ENCODE peak calls at places on chromosome X, in ten cellular contexts. W, H, C, X, A, Y, Q, J, E and N are unnamed samples.

GRCh38 chrX:153778151-153778551 is 2.7 kb upstream of the SRPK3 start:
- DNase-seq in Y (no peak), Q (no peak), J (no peak), X (no peak), W (no peak), A (no peak), C (no peak), E (no peak), H (no peak), N (no peak)

GRCh38 chrX:71927040-71927439 is 16.4 kb downstream of the NHSL2 start:
- DNase-seq in W (no peak), C (no peak), Y (no peak), X (no peak), J (no peak), H (no peak), A (no peak), Q (no peak), E (no peak), N (no peak)

GRCh38 chrX:50812995-50813842 is 775 bp downstream of the SHROOM4 start:
- DNase-seq in E (no peak), Y (peak), Q (peak), H (peak), J (peak), W (peak), A (peak), X (no peak), C (peak), N (no peak)

GRCh38 chrX:12972239-12972638 is 2.7 kb upstream of the TMSB4X start:
- DNase-seq in J (no peak), H (no peak), Y (no peak), X (no peak), C (no peak), A (no peak), Q (no peak), W (no peak), E (peak), N (no peak)

GRCh38 chrX:133674726-133675470 is 259.6 kb upstream of the GPC4 start:
- DNase-seq in Q (no peak), Y (no peak), C (no peak), W (no peak), J (no peak), E (no peak), A (no peak), X (no peak), H (no peak), N (no peak)

GRCh38 chrX:120795301-120795700 is 80.4 kb downstream of the CT47B1 start:
- DNase-seq in A (no peak), J (peak), H (no peak), X (no peak), E (no peak), Y (peak), W (no peak), Q (no peak), C (no peak), N (no peak)

GRCh38 chrX:1555370-1555769 is 18.4 kb upstream of the P2RY8 start:
- DNase-seq in Q (no peak), A (no peak), X (no peak), W (no peak), E (no peak), J (no peak), C (peak), Y (no peak), H (no peak), N (no peak)

GRCh38 chrX:9786839-9787635 is 808 bp downstream of the SHROOM2 start:
- DNase-seq in J (no peak), X (no peak), Y (no peak), Q (no peak), C (no peak), H (no peak), A (no peak), W (no peak), E (no peak), N (no peak)

GRCh38 chrX:101409043-101409442 is 1.0 kb downstream of the HNRNPH2 start:
- DNase-seq in J (no peak), E (no peak), H (no peak), W (no peak), C (no peak), Q (no peak), Y (no peak), A (no peak), X (no peak), N (no peak)

GRCh38 chrX:773292-774025 is 142.9 kb downstream of the SHOX start:
- DNase-seq in J (no peak), H (no peak), Q (no peak), C (no peak), W (no peak), E (no peak), Y (no peak), A (no peak), X (no peak), N (no peak)

GRCh38 chrX:115367455-115367854 is 77.9 kb downstream of the LUZP4 start:
- DNase-seq in C (no peak), Y (peak), W (no peak), J (peak), E (no peak), H (no peak), A (no peak), X (no peak), Q (no peak), N (no peak)

GRCh38 chrX:22073928-22074327 is 41.8 kb downstream of the PHEX start:
- DNase-seq in C (no peak), X (no peak), A (no peak), H (no peak), Q (no peak), E (no peak), J (no peak), W (no peak), Y (no peak), N (no peak)

GRCh38 chrX:47366051-47366722 is 4.2 kb upstream of the ZNF157 start:
- DNase-seq in E (peak), A (peak), W (peak), H (peak), C (peak), Y (no peak), Q (no peak), J (peak), X (peak), N (peak)

GRCh38 chrX:47358387-47359065 is 11.9 kb upstream of the ZNF157 start:
- DNase-seq in W (no peak), Y (no peak), C (no peak), E (peak), H (no peak), X (no peak), J (no peak), Q (no peak), A (peak), N (no peak)

GRCh38 chrX:47360423-47361179 is 9.8 kb upstream of the ZNF157 start:
- DNase-seq in J (no peak), Q (no peak), C (no peak), E (no peak), X (no peak), W (no peak), A (no peak), Y (no peak), H (no peak), N (no peak)

GRCh38 chrX:47361538-47362511 is 8.6 kb upstream of the ZNF157 start:
- DNase-seq in J (peak), A (peak), E (peak), W (peak), Y (peak), X (no peak), Q (no peak), H (peak), C (peak), N (peak)
- TF ChIP-seq CTCF in J (peak), A (peak), E (no peak), W (no peak), Y (no peak), X (no peak), Q (no peak), H (no peak), C (no peak), N (no peak)

GRCh38 chrX:40169193-40170086 is 71.7 kb upstream of the BCOR start:
- DNase-seq in Q (no peak), X (peak), W (no peak), J (peak), H (peak), E (peak), Y (no peak), C (no peak), A (peak), N (peak)
- TF ChIP-seq CTCF in Q (no peak), X (peak), W (peak), J (peak), H (peak), E (peak), Y (no peak), C (no peak), A (peak), N (peak)

DNA sequence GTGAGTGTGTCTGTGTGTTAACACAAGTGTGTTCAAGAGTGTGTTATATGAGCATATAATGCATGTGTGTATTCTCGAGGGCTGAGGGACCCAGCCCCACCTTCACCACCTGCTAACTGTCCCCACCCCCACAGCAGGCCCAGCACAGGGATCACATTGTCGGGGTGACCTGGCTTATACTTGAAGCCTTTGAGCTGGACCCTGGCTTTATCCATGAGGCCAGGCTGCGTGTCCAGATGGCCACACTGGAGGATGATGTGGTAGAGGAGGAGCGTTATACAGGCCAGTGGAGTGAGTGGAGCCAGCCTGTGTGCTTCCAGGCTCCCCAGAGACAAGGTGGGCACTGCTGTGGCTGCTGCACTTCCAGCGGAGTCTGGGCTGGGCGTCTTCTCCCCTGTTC is 7.6 kb downstream of the IL9R start:
- DNase-seq in H (no peak), Q (no peak), C (peak), E (no peak), X (no peak), Y (no peak), J (no peak), A (no peak), W (no peak), N (no peak)
- TF ChIP-seq CTCF in H (no peak), Q (no peak), C (no peak), E (no peak), X (no peak), Y (no peak), J (no peak), A (no peak), W (no peak), N (no peak)

GRCh38 chrX:103211012-103211715 is 3.7 kb upstream of the BEX4 start:
- DNase-seq in C (peak), Y (peak), H (peak), J (peak), W (no peak), X (peak), A (peak), Q (peak), E (peak), N (peak)
- TF ChIP-seq CTCF in C (no peak), Y (peak), H (peak), J (peak), W (peak), X (peak), A (peak), Q (no peak), E (peak), N (peak)

DNA sequence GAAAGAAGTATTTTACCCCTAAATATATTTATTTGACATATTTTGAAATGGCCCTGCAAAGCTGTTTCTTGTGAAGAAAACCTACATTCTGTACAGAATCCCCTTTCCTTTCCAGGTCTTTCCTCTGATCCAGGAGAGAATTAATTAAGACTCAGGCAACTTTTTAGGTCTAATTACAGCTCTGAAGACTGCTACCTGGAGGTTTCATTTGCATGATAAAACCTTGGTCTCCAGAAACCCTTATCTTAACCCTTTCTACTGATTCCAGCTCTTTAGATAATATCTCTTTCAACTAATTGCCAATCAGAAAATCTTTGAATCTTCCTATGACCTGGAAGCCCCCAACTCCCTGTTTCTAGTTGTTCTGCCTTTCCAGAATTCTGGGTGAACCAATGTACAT is 224.0 kb downstream of the FAM47A start:
- DNase-seq in E (no peak), Y (no peak), W (no peak), C (no peak), Q (no peak), X (no peak), J (no peak), A (no peak), H (no peak), N (no peak)
- TF ChIP-seq CTCF in E (no peak), Y (no peak), W (no peak), C (no peak), Q (no peak), X (no peak), J (no peak), A (no peak), H (no peak), N (no peak)

DNA sequence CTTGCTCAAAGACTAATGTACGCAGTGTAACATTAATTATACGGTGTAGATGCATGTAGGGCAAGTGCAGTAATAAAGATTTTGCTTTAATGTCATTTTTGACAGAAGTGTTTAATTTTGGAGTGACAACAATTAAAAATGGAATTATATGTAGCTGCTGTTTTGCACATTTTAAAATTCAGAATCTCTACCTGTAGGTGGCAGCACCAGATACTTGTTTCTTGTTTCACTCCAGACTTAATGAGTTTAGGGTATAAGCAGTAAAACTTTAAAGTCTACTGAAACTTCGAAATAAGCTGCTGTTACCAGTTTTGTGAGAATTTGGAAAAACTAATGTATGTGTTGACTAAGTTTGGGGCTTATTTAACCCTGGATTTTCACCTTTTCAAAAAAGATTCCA is 144.9 kb downstream of the POLA1 start:
- DNase-seq in A (peak), Y (peak), C (no peak), X (no peak), W (no peak), H (no peak), Q (no peak), J (peak), E (peak), N (peak)
- TF ChIP-seq CTCF in A (peak), Y (peak), C (no peak), X (peak), W (peak), H (peak), Q (peak), J (peak), E (peak), N (peak)

GRCh38 chrX:152658302-152658701 is 20.6 kb downstream of the GABRQ start:
- DNase-seq in Q (no peak), H (no peak), C (no peak), A (no peak), Y (no peak), J (no peak), E (no peak), W (no peak), X (no peak), N (no peak)
- TF ChIP-seq CTCF in Q (no peak), H (no peak), C (no peak), A (no peak), Y (no peak), J (peak), E (no peak), W (peak), X (no peak), N (no peak)

GRCh38 chrX:86012188-86012587 is 35.2 kb downstream of the CHM start:
- DNase-seq in E (no peak), Y (no peak), H (no peak), A (no peak), J (no peak), X (no peak), C (no peak), Q (no peak), W (no peak), N (no peak)
- TF ChIP-seq CTCF in E (no peak), Y (no peak), H (no peak), A (no peak), J (no peak), X (no peak), C (no peak), Q (no peak), W (no peak), N (no peak)

GRCh38 chrX:80751456-80751855 is 58.2 kb downstream of the BRWD3 start:
- DNase-seq in H (no peak), W (no peak), E (no peak), A (no peak), Y (no peak), X (no peak), Q (no peak), J (no peak), C (no peak), N (no peak)

GRCh38 chrX:80749404-80749803 is 60.3 kb downstream of the BRWD3 start:
- DNase-seq in Q (no peak), A (no peak), J (no peak), X (no peak), C (no peak), E (no peak), Y (no peak), W (no peak), H (no peak), N (no peak)

DNA sequence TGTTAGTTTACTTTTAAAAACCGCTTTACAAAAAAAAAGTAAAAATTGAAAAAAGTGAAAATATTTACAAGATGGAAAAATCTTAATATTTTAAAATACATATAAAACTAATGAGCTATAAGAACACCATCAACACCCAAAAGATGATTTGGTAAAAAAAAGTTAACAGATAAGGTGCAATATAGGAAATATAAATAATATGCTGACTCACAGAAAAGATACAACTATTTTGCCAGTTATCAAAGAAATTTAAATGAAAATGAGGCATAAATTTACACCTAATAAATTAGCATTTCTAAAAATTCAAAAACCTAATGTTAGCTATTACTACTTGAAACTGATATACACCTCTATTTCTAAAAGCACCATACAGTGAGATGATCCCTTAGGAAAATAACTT is 54.5 kb downstream of the BRWD3 start:
- DNase-seq in J (no peak), Y (no peak), H (no peak), W (no peak), Q (no peak), A (no peak), E (no peak), X (no peak), C (no peak), N (no peak)
- TF ChIP-seq CTCF in J (no peak), Y (no peak), H (no peak), W (no peak), Q (no peak), A (no peak), E (no peak), X (no peak), C (no peak), N (no peak)